ENCODE peak calls at places on chromosomes 6 and 20, in six cellular contexts. Q is WERI-Rb-1; G is cardiac muscle cell; V is AG04450; K is tibial artery; O is CD4-positive, CD25-positive, alpha-beta regulatory T cell. W is an unnamed sample.

GRCh38 chr6:157991067-157991432 is 9.4 kb downstream of the SYNJ2 start:
- DNase-seq in G (no peak), Q (no peak), K (no peak), V (no peak), O (no peak), W (no peak)

GRCh38 chr20:57178582-57179112 is 87.8 kb downstream of the BMP7 start:
- DNase-seq in K (no peak), O (no peak), G (no peak), Q (no peak), V (no peak), W (no peak)

GRCh38 chr6:39915866-39916265 is 18.4 kb downstream of the MOCS1 start:
- DNase-seq in V (no peak), G (no peak), Q (no peak), O (no peak), K (no peak), W (no peak)

GRCh38 chr6:51495016-51495805 is 592.2 kb downstream of the PKHD1 start:
- DNase-seq in O (no peak), V (no peak), Q (no peak), K (no peak), G (no peak), W (no peak)

GRCh38 chr6:24922854-24923253 is 12.9 kb downstream of the RIPOR2 start:
- DNase-seq in G (no peak), O (no peak), V (no peak), K (no peak), Q (no peak), W (no peak)

GRCh38 chr6:130322673-130323268 is 43.0 kb upstream of the TMEM200A start:
- DNase-seq in V (peak), K (peak), Q (peak), G (peak), O (peak), W (peak)

GRCh38 chr6:105553174-105553573 is 150.3 kb upstream of the PREP start:
- DNase-seq in Q (no peak), G (no peak), O (no peak), K (no peak), V (no peak), W (peak)

GRCh38 chr6:57303931-57304681 is 13.3 kb upstream of the PRIM2 start:
- DNase-seq in Q (no peak), O (no peak), K (no peak), G (no peak), V (no peak), W (no peak)

GRCh38 chr6:118693562-118693961 is 42.2 kb upstream of the CEP85L start:
- DNase-seq in Q (no peak), O (no peak), G (no peak), K (no peak), V (no peak), W (no peak)

GRCh38 chr20:62952373-62953166 is at the start of gene SLC17A9:
- DNase-seq in O (peak), Q (no peak), G (peak), K (peak), V (no peak), W (peak)

GRCh38 chr6:85404497-85405174 is 45.2 kb upstream of the NT5E start:
- DNase-seq in V (peak), Q (no peak), O (no peak), G (no peak), K (no peak), W (peak)

GRCh38 chr6:55822815-55823214 is 52.6 kb downstream of the BMP5 start:
- DNase-seq in V (no peak), G (no peak), O (no peak), K (no peak), Q (no peak), W (no peak)

GRCh38 chr6:39377530-39377929 is 55.0 kb upstream of the KCNK16 start:
- DNase-seq in V (no peak), Q (peak), G (peak), O (no peak), K (peak), W (peak)

GRCh38 chr6:39543117-39543516 is 182.1 kb downstream of the KIF6 start:
- DNase-seq in K (peak), Q (no peak), G (no peak), V (no peak), O (no peak), W (peak)

GRCh38 chr20:400451-401275 is 7.4 kb upstream of the RBCK1 start:
- DNase-seq in O (no peak), Q (no peak), K (no peak), G (no peak), V (no peak), W (no peak)

GRCh38 chr20:39676857-39677351 is 714.8 kb downstream of the DHX35 start:
- DNase-seq in O (no peak), Q (no peak), G (no peak), K (no peak), V (no peak), W (no peak)

GRCh38 chr6:9540534-9541126 is 874.2 kb downstream of the TFAP2A start:
- DNase-seq in O (no peak), Q (peak), V (peak), K (no peak), G (peak), W (peak)

GRCh38 chr20:14566505-14566904 is 229.1 kb upstream of the FLRT3 start:
- DNase-seq in K (no peak), G (no peak), O (no peak), Q (no peak), V (no peak), W (peak)

GRCh38 chr6:151482290-151482689 is 11.5 kb upstream of the CCDC170 start:
- DNase-seq in O (no peak), G (no peak), Q (no peak), V (no peak), K (no peak), W (peak)

GRCh38 chr20:6122111-6122872 is 538 bp downstream of the FERMT1 start:
- DNase-seq in K (no peak), O (no peak), Q (no peak), V (peak), G (peak), W (peak)

GRCh38 chr20:39464238-39464637 is 502.1 kb downstream of the DHX35 start:
- DNase-seq in V (no peak), G (no peak), Q (no peak), K (no peak), O (no peak), W (no peak)

GRCh38 chr6:111709615-111710398 is 104.1 kb upstream of the TRAF3IP2 start:
- DNase-seq in V (no peak), O (peak), G (peak), K (peak), Q (peak), W (peak)

GRCh38 chr6:38671885-38672467 is 31.0 kb downstream of the GLO1 start:
- DNase-seq in G (peak), K (no peak), V (peak), Q (peak), O (peak), W (peak)

GRCh38 chr6:166998256-166999144 is 697 bp upstream of the CEP43 start:
- DNase-seq in O (peak), V (no peak), G (no peak), Q (no peak), K (peak), W (peak)

GRCh38 chr6:148967546-148967945 is 220.7 kb downstream of the UST start:
- DNase-seq in V (no peak), K (no peak), G (no peak), O (no peak), Q (no peak), W (no peak)
- H3K27ac ChIP-seq in V (no peak), K (no peak), G (no peak), O (no peak), Q (no peak), W (no peak)

GRCh38 chr6:96015791-96016776 is at the start of gene FUT9:
- DNase-seq in O (no peak), G (peak), V (no peak), K (no peak), Q (peak), W (peak)
- H3K4me3 ChIP-seq in O (no peak), G (peak), V (no peak), K (no peak), Q (peak), W (peak)

GRCh38 chr6:32183483-32184083 is 470 bp downstream of the AGER start:
- DNase-seq in G (no peak), Q (no peak), O (no peak), V (no peak), K (no peak), W (no peak)
- H3K27ac ChIP-seq in G (peak), Q (no peak), O (no peak), V (no peak), K (peak), W (no peak)

DNA sequence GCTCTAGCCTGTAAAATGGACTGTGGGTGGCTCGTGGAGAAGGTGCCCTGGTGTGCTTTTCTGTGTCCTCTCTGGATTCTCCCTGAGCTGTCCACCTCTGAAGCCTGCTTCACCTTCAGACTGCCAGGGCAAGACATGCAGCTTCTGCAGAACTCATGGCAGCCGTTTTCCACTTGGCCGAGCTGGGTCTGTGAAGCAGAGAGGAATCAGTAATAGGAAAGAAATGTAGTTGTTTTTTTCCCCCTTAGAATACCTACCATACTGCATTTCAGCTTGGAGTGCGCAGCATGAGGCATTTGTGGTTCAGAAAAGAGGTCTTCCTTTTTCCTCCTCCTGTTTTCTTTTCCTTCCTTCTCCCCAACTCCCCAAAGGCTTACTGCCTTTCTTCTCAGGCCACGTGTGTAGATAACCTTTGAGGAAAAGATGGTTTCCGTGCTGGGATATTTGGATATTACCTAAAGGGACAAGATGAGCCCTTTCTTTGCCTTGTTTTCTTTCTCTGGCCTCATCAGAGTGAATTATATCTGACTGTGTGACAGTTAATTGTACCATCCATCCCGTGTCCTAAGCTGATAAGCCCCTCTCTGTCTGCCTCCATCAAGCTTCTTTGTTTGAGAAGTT is 39.4 kb downstream of the RREB1 start:
- DNase-seq in K (no peak), Q (peak), O (no peak), G (no peak), V (no peak), W (no peak)
- H3K4me3 ChIP-seq in K (no peak), Q (peak), O (no peak), G (no peak), V (no peak), W (no peak)

DNA sequence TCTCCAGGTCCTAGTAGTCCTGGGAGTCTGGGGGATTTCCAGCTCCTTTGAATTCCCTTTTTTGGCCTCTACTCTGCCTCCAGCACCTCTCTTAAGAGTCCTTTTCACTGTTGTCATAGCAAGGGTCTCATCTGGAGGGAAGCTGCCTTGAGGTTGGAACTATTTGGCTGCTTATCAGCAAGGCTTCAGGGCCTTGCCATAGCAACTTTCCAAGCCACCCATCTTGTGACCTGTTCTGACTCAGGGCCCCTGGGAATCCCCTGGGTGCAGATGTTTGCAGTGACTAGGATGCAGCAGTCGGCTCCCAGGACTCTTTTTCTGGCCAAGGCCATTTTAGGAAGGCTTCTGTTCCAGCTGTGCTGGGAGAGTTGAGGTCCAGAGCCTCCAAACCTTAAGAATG is 12.4 kb downstream of the PKIG start:
- DNase-seq in V (peak), G (no peak), O (no peak), K (peak), Q (no peak), W (no peak)
- H3K27ac ChIP-seq in V (peak), G (no peak), O (no peak), K (peak), Q (no peak), W (no peak)

GRCh38 chr6:144214622-144215401 is 64.5 kb downstream of the STX11 start:
- DNase-seq in O (no peak), K (peak), V (no peak), Q (peak), G (no peak), W (no peak)
- H3K4me3 ChIP-seq in O (peak), K (peak), V (no peak), Q (peak), G (no peak), W (no peak)

GRCh38 chr6:5079692-5080091 is 5.4 kb upstream of the PPP1R3G start:
- DNase-seq in K (no peak), G (no peak), O (no peak), V (no peak), Q (no peak), W (no peak)

GRCh38 chr6:5082487-5083306 is 2.4 kb upstream of the PPP1R3G start:
- DNase-seq in V (no peak), Q (no peak), O (no peak), G (no peak), K (peak), W (peak)

GRCh38 chr6:5080574-5080973 is 4.6 kb upstream of the PPP1R3G start:
- DNase-seq in Q (no peak), G (no peak), K (no peak), V (no peak), O (no peak), W (no peak)

GRCh38 chr6:5081955-5082354 is 3.2 kb upstream of the PPP1R3G start:
- DNase-seq in O (no peak), V (no peak), K (no peak), G (no peak), Q (no peak), W (no peak)

DNA sequence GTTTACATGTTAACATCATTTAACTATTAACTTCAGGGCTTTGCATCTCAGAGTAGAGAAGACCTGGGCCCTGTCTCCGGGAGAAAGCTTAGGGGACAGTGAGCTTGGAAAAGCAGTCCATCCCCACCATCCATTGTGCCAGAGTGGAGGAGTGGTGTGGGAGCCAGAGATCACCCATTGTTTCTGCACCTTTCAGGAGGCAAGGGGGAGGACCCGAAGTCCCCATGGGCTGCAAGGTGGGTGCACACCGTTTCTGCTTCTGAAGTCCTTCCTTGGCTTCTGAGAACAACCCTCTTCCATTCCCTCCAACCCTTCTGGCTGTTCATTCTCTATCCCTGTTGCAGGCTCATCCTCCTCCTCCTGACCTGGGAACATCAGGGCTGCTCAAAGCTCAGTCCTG is 4.0 kb upstream of the PPP1R3G start:
- DNase-seq in V (no peak), O (no peak), Q (no peak), G (no peak), K (no peak), W (no peak)
- H3K27ac ChIP-seq in V (no peak), O (no peak), Q (no peak), G (no peak), K (no peak), W (no peak)

GRCh38 chr6:160284575-160284974 is 26.0 kb upstream of the SLC22A2 start:
- DNase-seq in Q (no peak), V (no peak), O (no peak), G (no peak), K (no peak), W (no peak)
- H3K4me3 ChIP-seq in Q (no peak), V (no peak), O (no peak), G (no peak), K (no peak), W (no peak)